ENCODE peak calls at places on chromosome 14, in ten cellular contexts. One of them, this sample, is unnamed. For H3K9me3, the result is how much of the 10 kb centered on the place peaks cover.

GRCh38 chr14:52069617-52070431 is 965 bp upstream of the NID2 start:
- DNase-seq in mucosa of descending colon: no peak
- DNase-seq in Peyer's patch: no peak
- DNase-seq in pancreas: peak
- DNase-seq in spleen: no peak
- DNase-seq in adrenal gland: peak
- DNase-seq in IMR-90: peak
- DNase-seq in cardiac muscle cell: peak
- DNase-seq in tibial nerve: peak
- DNase-seq in neural progenitor cell: peak
- DNase-seq in this sample: no peak

GRCh38 chr14:50320279-50320678 is 8.2 kb downstream of the DMAC2L start:
- DNase-seq in mucosa of descending colon: no peak
- DNase-seq in Peyer's patch: no peak
- DNase-seq in pancreas: no peak
- DNase-seq in spleen: no peak
- DNase-seq in adrenal gland: no peak
- DNase-seq in IMR-90: peak
- DNase-seq in cardiac muscle cell: peak
- DNase-seq in tibial nerve: no peak
- DNase-seq in neural progenitor cell: no peak
- DNase-seq in this sample: no peak

GRCh38 chr14:86217523-86217922 is 687.6 kb downstream of the FLRT2 start:
- DNase-seq in mucosa of descending colon: no peak
- DNase-seq in Peyer's patch: no peak
- DNase-seq in pancreas: no peak
- DNase-seq in spleen: no peak
- DNase-seq in adrenal gland: no peak
- DNase-seq in IMR-90: no peak
- DNase-seq in cardiac muscle cell: no peak
- DNase-seq in tibial nerve: no peak
- DNase-seq in neural progenitor cell: peak
- DNase-seq in this sample: no peak

GRCh38 chr14:86038401-86038985 is 508.5 kb downstream of the FLRT2 start:
- DNase-seq in mucosa of descending colon: peak
- DNase-seq in Peyer's patch: no peak
- DNase-seq in pancreas: peak
- DNase-seq in spleen: peak
- DNase-seq in adrenal gland: peak
- DNase-seq in IMR-90: peak
- DNase-seq in cardiac muscle cell: peak
- DNase-seq in tibial nerve: no peak
- DNase-seq in neural progenitor cell: peak
- DNase-seq in this sample: no peak

GRCh38 chr14:58637391-58638230 is at the start of gene DACT1:
- DNase-seq in mucosa of descending colon: peak
- DNase-seq in Peyer's patch: peak
- DNase-seq in pancreas: peak
- DNase-seq in spleen: peak
- DNase-seq in adrenal gland: peak
- DNase-seq in IMR-90: peak
- DNase-seq in cardiac muscle cell: peak
- DNase-seq in tibial nerve: no peak
- DNase-seq in neural progenitor cell: peak
- DNase-seq in this sample: peak

GRCh38 chr14:36254020-36254614 is 66.3 kb downstream of the MBIP start:
- DNase-seq in mucosa of descending colon: no peak
- DNase-seq in Peyer's patch: no peak
- DNase-seq in pancreas: no peak
- DNase-seq in spleen: no peak
- DNase-seq in adrenal gland: no peak
- DNase-seq in IMR-90: peak
- DNase-seq in cardiac muscle cell: peak
- DNase-seq in tibial nerve: no peak
- DNase-seq in neural progenitor cell: peak
- DNase-seq in this sample: no peak

GRCh38 chr14:32693114-32693513 is 245.6 kb upstream of the NPAS3 start:
- DNase-seq in mucosa of descending colon: peak
- DNase-seq in Peyer's patch: no peak
- DNase-seq in pancreas: no peak
- DNase-seq in spleen: no peak
- DNase-seq in adrenal gland: no peak
- DNase-seq in IMR-90: peak
- DNase-seq in cardiac muscle cell: peak
- DNase-seq in tibial nerve: no peak
- DNase-seq in neural progenitor cell: no peak
- DNase-seq in this sample: no peak

GRCh38 chr14:76920572-76921175 is 94.5 kb downstream of the LRRC74A start:
- DNase-seq in mucosa of descending colon: no peak
- DNase-seq in Peyer's patch: no peak
- DNase-seq in pancreas: peak
- DNase-seq in spleen: no peak
- DNase-seq in adrenal gland: no peak
- DNase-seq in IMR-90: no peak
- DNase-seq in cardiac muscle cell: peak
- DNase-seq in tibial nerve: no peak
- DNase-seq in neural progenitor cell: peak
- DNase-seq in this sample: no peak

GRCh38 chr14:91896419-91896818 is 29.1 kb upstream of the TC2N start:
- DNase-seq in mucosa of descending colon: no peak
- DNase-seq in Peyer's patch: no peak
- DNase-seq in pancreas: no peak
- DNase-seq in spleen: no peak
- DNase-seq in adrenal gland: no peak
- DNase-seq in IMR-90: no peak
- DNase-seq in cardiac muscle cell: no peak
- DNase-seq in tibial nerve: no peak
- DNase-seq in neural progenitor cell: no peak
- DNase-seq in this sample: no peak

GRCh38 chr14:92613008-92613658 is 99.6 kb downstream of the RIN3 start:
- DNase-seq in mucosa of descending colon: peak
- DNase-seq in Peyer's patch: peak
- DNase-seq in pancreas: no peak
- DNase-seq in spleen: peak
- DNase-seq in adrenal gland: peak
- DNase-seq in IMR-90: no peak
- DNase-seq in cardiac muscle cell: peak
- DNase-seq in tibial nerve: no peak
- DNase-seq in neural progenitor cell: peak
- DNase-seq in this sample: no peak

GRCh38 chr14:52043690-52044089 is 25.2 kb downstream of the NID2 start:
- DNase-seq in mucosa of descending colon: no peak
- DNase-seq in Peyer's patch: peak
- DNase-seq in pancreas: peak
- DNase-seq in spleen: no peak
- DNase-seq in adrenal gland: no peak
- DNase-seq in IMR-90: peak
- DNase-seq in cardiac muscle cell: peak
- DNase-seq in tibial nerve: no peak
- DNase-seq in neural progenitor cell: peak
- DNase-seq in this sample: no peak

GRCh38 chr14:23443881-23444280 is 8.4 kb upstream of the MYH7 start:
- DNase-seq in mucosa of descending colon: no peak
- DNase-seq in Peyer's patch: no peak
- DNase-seq in pancreas: no peak
- DNase-seq in spleen: no peak
- DNase-seq in adrenal gland: no peak
- DNase-seq in IMR-90: no peak
- DNase-seq in cardiac muscle cell: no peak
- DNase-seq in tibial nerve: no peak
- DNase-seq in neural progenitor cell: no peak
- DNase-seq in this sample: no peak

GRCh38 chr14:60561845-60562746 is 53.1 kb downstream of the SIX6 start:
- DNase-seq in mucosa of descending colon: peak
- DNase-seq in Peyer's patch: no peak
- DNase-seq in pancreas: no peak
- DNase-seq in spleen: no peak
- DNase-seq in adrenal gland: peak
- DNase-seq in IMR-90: peak
- DNase-seq in cardiac muscle cell: peak
- DNase-seq in tibial nerve: no peak
- DNase-seq in neural progenitor cell: peak
- DNase-seq in this sample: no peak

DNA sequence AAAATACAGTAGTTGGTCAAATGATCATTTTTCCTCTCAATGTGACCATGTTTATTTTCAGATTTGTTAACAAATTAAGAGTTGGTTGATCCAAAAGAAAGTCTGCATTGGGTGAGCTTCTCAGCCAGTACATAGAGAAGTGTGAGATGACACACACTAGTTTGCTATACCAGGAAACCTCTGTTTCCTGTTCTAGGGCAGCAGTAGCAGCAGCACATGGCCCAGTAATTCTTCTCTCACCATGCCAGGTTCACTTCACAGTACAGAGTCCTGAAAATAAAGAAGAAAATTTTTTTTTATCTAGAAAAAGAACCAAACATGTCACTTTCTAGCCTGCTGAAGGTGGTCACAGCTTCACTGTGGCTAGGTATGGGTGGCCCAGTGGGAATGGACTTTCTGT is 250.2 kb upstream of the OR4E1 start:
- DNase-seq in mucosa of descending colon: no peak
- DNase-seq in Peyer's patch: peak
- DNase-seq in pancreas: no peak
- DNase-seq in spleen: no peak
- DNase-seq in adrenal gland: no peak
- DNase-seq in IMR-90: no peak
- DNase-seq in cardiac muscle cell: no peak
- DNase-seq in tibial nerve: no peak
- DNase-seq in neural progenitor cell: no peak
- DNase-seq in this sample: no peak
- H3K4me3 ChIP-seq in mucosa of descending colon: no peak
- H3K4me3 ChIP-seq in Peyer's patch: no peak
- H3K4me3 ChIP-seq in pancreas: no peak
- H3K4me3 ChIP-seq in spleen: no peak
- H3K4me3 ChIP-seq in adrenal gland: no peak
- H3K4me3 ChIP-seq in IMR-90: no peak
- H3K4me3 ChIP-seq in cardiac muscle cell: no peak
- H3K4me3 ChIP-seq in tibial nerve: no peak
- H3K4me3 ChIP-seq in neural progenitor cell: no peak
- H3K4me3 ChIP-seq in this sample: no peak

GRCh38 chr14:45650754-45651153 is 397.8 kb upstream of the MIS18BP1 start:
- DNase-seq in mucosa of descending colon: no peak
- DNase-seq in Peyer's patch: no peak
- DNase-seq in pancreas: no peak
- DNase-seq in spleen: no peak
- DNase-seq in adrenal gland: no peak
- DNase-seq in IMR-90: no peak
- DNase-seq in cardiac muscle cell: no peak
- DNase-seq in tibial nerve: no peak
- DNase-seq in neural progenitor cell: no peak
- DNase-seq in this sample: no peak
- TF ChIP-seq CTCF in mucosa of descending colon: no peak
- TF ChIP-seq CTCF in Peyer's patch: no peak
- TF ChIP-seq CTCF in pancreas: no peak
- TF ChIP-seq CTCF in spleen: no peak
- TF ChIP-seq CTCF in adrenal gland: no peak
- TF ChIP-seq CTCF in IMR-90: peak
- TF ChIP-seq CTCF in cardiac muscle cell: no peak
- TF ChIP-seq CTCF in tibial nerve: no peak
- TF ChIP-seq CTCF in neural progenitor cell: peak
- TF ChIP-seq CTCF in this sample: no peak

GRCh38 chr14:106055257-106055656 is 528.9 kb downstream of the TMEM121 start:
- DNase-seq in mucosa of descending colon: no peak
- DNase-seq in Peyer's patch: no peak
- DNase-seq in pancreas: no peak
- DNase-seq in spleen: no peak
- DNase-seq in adrenal gland: no peak
- DNase-seq in IMR-90: no peak
- DNase-seq in cardiac muscle cell: no peak
- DNase-seq in tibial nerve: no peak
- DNase-seq in neural progenitor cell: no peak
- DNase-seq in this sample: no peak

GRCh38 chr14:106060576-106060975 is 534.2 kb downstream of the TMEM121 start:
- DNase-seq in mucosa of descending colon: no peak
- DNase-seq in Peyer's patch: no peak
- DNase-seq in pancreas: no peak
- DNase-seq in spleen: no peak
- DNase-seq in adrenal gland: no peak
- DNase-seq in IMR-90: no peak
- DNase-seq in cardiac muscle cell: no peak
- DNase-seq in tibial nerve: no peak
- DNase-seq in neural progenitor cell: no peak
- DNase-seq in this sample: no peak

GRCh38 chr14:106062502-106063272 is 536.3 kb downstream of the TMEM121 start:
- DNase-seq in mucosa of descending colon: no peak
- DNase-seq in Peyer's patch: no peak
- DNase-seq in pancreas: no peak
- DNase-seq in spleen: no peak
- DNase-seq in adrenal gland: no peak
- DNase-seq in IMR-90: no peak
- DNase-seq in cardiac muscle cell: no peak
- DNase-seq in tibial nerve: no peak
- DNase-seq in neural progenitor cell: no peak
- DNase-seq in this sample: no peak

DNA sequence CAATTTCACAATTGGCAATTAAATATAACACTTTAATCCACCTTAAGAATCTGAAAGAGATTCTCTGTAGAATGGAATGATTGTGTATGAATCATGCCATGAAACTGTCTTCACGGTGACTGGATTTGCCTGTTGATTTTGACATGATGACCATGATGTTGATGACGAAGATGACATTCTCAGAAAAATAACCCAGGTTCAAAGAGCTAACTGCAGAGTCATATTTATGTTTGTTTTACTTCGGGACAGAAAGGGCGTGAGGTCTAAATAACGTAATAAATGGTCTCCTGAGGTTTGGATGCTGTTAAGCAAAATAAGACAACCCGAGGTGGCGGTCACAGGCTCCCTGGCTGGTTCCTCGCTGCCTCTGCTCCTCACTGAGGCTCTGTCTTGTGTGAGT is 532.0 kb downstream of the TMEM121 start:
- DNase-seq in mucosa of descending colon: no peak
- DNase-seq in Peyer's patch: no peak
- DNase-seq in pancreas: no peak
- DNase-seq in spleen: no peak
- DNase-seq in adrenal gland: no peak
- DNase-seq in IMR-90: no peak
- DNase-seq in cardiac muscle cell: no peak
- DNase-seq in tibial nerve: no peak
- DNase-seq in neural progenitor cell: no peak
- DNase-seq in this sample: no peak
- H3K9me3 ChIP-seq in mucosa of descending colon: under half
- H3K9me3 ChIP-seq in Peyer's patch: under half
- H3K9me3 ChIP-seq in pancreas: under half
- H3K9me3 ChIP-seq in spleen: under half
- H3K9me3 ChIP-seq in adrenal gland: under half
- H3K9me3 ChIP-seq in IMR-90: under half
- H3K9me3 ChIP-seq in cardiac muscle cell: under half
- H3K9me3 ChIP-seq in tibial nerve: under half
- H3K9me3 ChIP-seq in neural progenitor cell: under half
- H3K9me3 ChIP-seq in this sample: under half

DNA sequence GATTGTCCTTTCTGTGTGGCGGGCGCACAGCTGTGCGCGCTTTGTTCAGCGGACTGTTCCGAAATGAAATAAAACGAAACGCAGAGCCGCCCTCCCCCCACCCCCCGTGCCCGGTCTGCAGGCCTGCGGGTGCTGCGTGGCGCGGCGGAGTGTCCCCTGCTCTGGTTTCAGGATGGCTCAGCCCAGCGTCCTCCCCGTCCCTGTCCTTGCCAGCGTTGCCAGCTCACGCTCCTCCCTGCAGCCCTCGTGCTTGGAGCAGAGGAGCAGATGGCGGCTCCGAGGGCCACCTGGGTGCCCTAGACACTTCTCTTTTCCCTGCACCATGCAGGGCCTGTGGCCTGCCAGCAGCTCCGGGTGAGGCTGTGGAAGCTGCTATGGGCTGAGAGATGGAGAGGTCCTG is 17.5 kb upstream of the BEGAIN start:
- DNase-seq in mucosa of descending colon: no peak
- DNase-seq in Peyer's patch: no peak
- DNase-seq in pancreas: no peak
- DNase-seq in spleen: no peak
- DNase-seq in adrenal gland: no peak
- DNase-seq in IMR-90: no peak
- DNase-seq in cardiac muscle cell: no peak
- DNase-seq in tibial nerve: no peak
- DNase-seq in neural progenitor cell: no peak
- DNase-seq in this sample: no peak
- H3K4me3 ChIP-seq in mucosa of descending colon: no peak
- H3K4me3 ChIP-seq in Peyer's patch: no peak
- H3K4me3 ChIP-seq in pancreas: no peak
- H3K4me3 ChIP-seq in spleen: no peak
- H3K4me3 ChIP-seq in adrenal gland: no peak
- H3K4me3 ChIP-seq in IMR-90: no peak
- H3K4me3 ChIP-seq in cardiac muscle cell: no peak
- H3K4me3 ChIP-seq in tibial nerve: no peak
- H3K4me3 ChIP-seq in neural progenitor cell: no peak
- H3K4me3 ChIP-seq in this sample: no peak

This sample was measured in thoracic aorta.